ENCODE peak calls at places on chromosomes 12 and 14, in eight cellular contexts. P is GM23248, K is H9, T is Karpas-422, I is fibroblast of lung, E is SJSA1, C is lung, D is HL-60. B is an unnamed sample.

GRCh38 chr14:96683575-96684289 is 113.5 kb upstream of the VRK1 start:
- DNase-seq in P (peak), K (no peak), T (no peak), I (no peak), E (no peak), C (no peak), D (no peak), B (no peak)

GRCh38 chr12:107584523-107584922 is 101.1 kb upstream of the PWP1 start:
- DNase-seq in P (no peak), K (no peak), T (no peak), I (no peak), E (no peak), C (no peak), D (no peak), B (no peak)

GRCh38 chr14:72646861-72647528 is 246.9 kb downstream of the DPF3 start:
- DNase-seq in P (peak), K (no peak), T (no peak), I (peak), E (no peak), C (no peak), D (no peak), B (no peak)

GRCh38 chr12:14893471-14894250 is 8.0 kb upstream of the MGP start:
- DNase-seq in P (no peak), K (no peak), T (no peak), I (peak), E (no peak), C (no peak), D (no peak), B (no peak)

GRCh38 chr12:124738636-124739467 is 124.8 kb downstream of the SCARB1 start:
- DNase-seq in P (no peak), K (no peak), T (no peak), I (peak), E (peak), C (no peak), D (no peak), B (no peak)

GRCh38 chr12:116454950-116455447 is 104.2 kb upstream of the MAP1LC3B2 start:
- DNase-seq in P (peak), K (no peak), T (peak), I (peak), E (peak), C (no peak), D (no peak), B (no peak)

GRCh38 chr12:121603581-121603980 is 22.7 kb upstream of the ORAI1 start:
- DNase-seq in P (no peak), K (no peak), T (no peak), I (no peak), E (no peak), C (no peak), D (no peak), B (no peak)

GRCh38 chr12:3224530-3224903 is 147.3 kb downstream of the TSPAN9 start:
- DNase-seq in P (no peak), K (no peak), T (no peak), I (no peak), E (no peak), C (no peak), D (no peak), B (no peak)

GRCh38 chr12:59383426-59383822 is 212.4 kb upstream of the SLC16A7 start:
- DNase-seq in P (peak), K (no peak), T (no peak), I (peak), E (no peak), C (no peak), D (no peak), B (no peak)

GRCh38 chr12:47824629-47825028 is 4.9 kb upstream of the HDAC7 start:
- DNase-seq in P (no peak), K (no peak), T (no peak), I (no peak), E (no peak), C (no peak), D (no peak), B (no peak)

GRCh38 chr12:31872831-31873604 is 86.2 kb upstream of the RESF1 start:
- DNase-seq in P (no peak), K (no peak), T (no peak), I (no peak), E (no peak), C (no peak), D (no peak), B (no peak)

GRCh38 chr12:42281281-42281680 is 43.2 kb upstream of the YAF2 start:
- DNase-seq in P (no peak), K (no peak), T (no peak), I (no peak), E (no peak), C (no peak), D (no peak), B (no peak)

GRCh38 chr12:91920276-91920675 is 225.4 kb downstream of the BTG1 start:
- DNase-seq in P (peak), K (no peak), T (no peak), I (peak), E (no peak), C (no peak), D (no peak), B (no peak)

GRCh38 chr12:16545836-16546235 is 60.1 kb downstream of the LMO3 start:
- DNase-seq in P (no peak), K (no peak), T (no peak), I (no peak), E (no peak), C (no peak), D (no peak), B (no peak)

GRCh38 chr12:124094733-124095132 is 121.7 kb downstream of the ZNF664 start:
- DNase-seq in P (no peak), K (no peak), T (no peak), I (no peak), E (no peak), C (no peak), D (no peak), B (no peak)

GRCh38 chr12:130752692-130753230 is 36.7 kb upstream of the RIMBP2 start:
- DNase-seq in P (no peak), K (peak), T (no peak), I (no peak), E (no peak), C (no peak), D (no peak), B (no peak)

GRCh38 chr14:20327005-20327869 is 5.8 kb downstream of the CCNB1IP1 start:
- DNase-seq in P (peak), K (no peak), T (peak), I (peak), E (peak), C (no peak), D (no peak), B (peak)

GRCh38 chr14:51093371-51094281 is 1.3 kb downstream of the TRIM9 start:
- DNase-seq in P (no peak), K (peak), T (peak), I (peak), E (no peak), C (no peak), D (no peak), B (peak)

GRCh38 chr14:51095854-51096823 is 1.2 kb upstream of the TRIM9 start:
- DNase-seq in P (peak), K (peak), T (peak), I (peak), E (no peak), C (no peak), D (no peak), B (peak)

GRCh38 chr14:51094901-51095853 is at the start of gene TRIM9:
- DNase-seq in P (peak), K (peak), T (peak), I (peak), E (peak), C (peak), D (peak), B (peak)

GRCh38 chr14:51092965-51093364 is 1.9 kb downstream of the TRIM9 start:
- DNase-seq in P (no peak), K (no peak), T (no peak), I (no peak), E (no peak), C (no peak), D (no peak), B (no peak)

DNA sequence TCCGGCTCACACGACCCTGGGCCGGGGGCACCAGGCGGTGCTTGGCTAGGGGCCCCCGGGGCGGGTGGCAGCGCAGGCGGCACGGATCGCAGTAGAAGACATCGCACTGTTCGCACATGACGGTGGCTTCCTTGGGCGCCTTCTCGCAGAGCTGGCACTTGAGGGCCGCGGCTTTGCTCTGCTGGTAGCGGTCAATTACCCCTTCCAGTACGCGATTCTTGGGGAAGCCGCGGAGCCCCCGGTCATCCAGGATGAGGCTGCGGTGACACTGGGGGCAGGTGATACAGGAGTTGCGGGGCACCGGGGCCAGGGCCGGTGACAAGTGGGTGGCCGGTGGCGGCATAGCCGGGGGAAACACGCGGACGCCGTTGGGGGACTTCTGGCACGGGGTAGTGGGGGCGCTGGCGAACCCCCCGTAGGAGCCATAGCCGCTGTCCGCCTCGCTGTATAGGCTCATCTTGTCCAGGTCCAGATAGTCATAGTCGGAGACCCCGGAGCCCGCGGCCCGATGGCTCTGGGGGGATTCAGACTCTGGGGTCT is 553 bp downstream of the TRIM9 start:
- DNase-seq in P (peak), K (peak), T (no peak), I (peak), E (no peak), C (no peak), D (no peak), B (no peak)
- H3K27ac ChIP-seq in P (no peak), K (no peak), T (no peak), I (no peak), E (no peak), C (no peak), D (no peak), B (peak)

GRCh38 chr14:23481992-23482813 is 12.7 kb downstream of the NGDN start:
- DNase-seq in P (no peak), K (no peak), T (peak), I (no peak), E (no peak), C (no peak), D (no peak), B (no peak)
- H3K27ac ChIP-seq in P (no peak), K (peak), T (no peak), I (no peak), E (no peak), C (no peak), D (no peak), B (no peak)

GRCh38 chr12:103169-103981 is 36.8 kb downstream of the IQSEC3 start:
- DNase-seq in P (peak), K (peak), T (peak), I (no peak), E (no peak), C (no peak), D (no peak), B (no peak)

GRCh38 chr12:101969-102878 is 35.7 kb downstream of the IQSEC3 start:
- DNase-seq in P (peak), K (peak), T (no peak), I (no peak), E (no peak), C (no peak), D (no peak), B (no peak)

GRCh38 chr12:104573-105081 is 38.1 kb downstream of the IQSEC3 start:
- DNase-seq in P (peak), K (peak), T (no peak), I (no peak), E (no peak), C (no peak), D (no peak), B (no peak)

GRCh38 chr12:105696-106095 is 39.1 kb downstream of the IQSEC3 start:
- DNase-seq in P (no peak), K (no peak), T (no peak), I (no peak), E (no peak), C (no peak), D (no peak), B (no peak)

GRCh38 chr12:102879-103168 is 36.3 kb downstream of the IQSEC3 start:
- DNase-seq in P (no peak), K (no peak), T (no peak), I (no peak), E (no peak), C (no peak), D (no peak), B (no peak)
- H3K27ac ChIP-seq in P (no peak), K (no peak), T (no peak), I (no peak), E (no peak), C (no peak), D (no peak), B (no peak)

GRCh38 chr12:23756416-23756815 is 193.1 kb downstream of the SOX5 start:
- DNase-seq in P (no peak), K (no peak), T (no peak), I (no peak), E (no peak), C (no peak), D (no peak), B (no peak)
- H3K27ac ChIP-seq in P (no peak), K (no peak), T (no peak), I (no peak), E (no peak), C (no peak), D (no peak), B (no peak)

GRCh38 chr12:4871514-4871913 is 38.2 kb upstream of the KCNA1 start:
- DNase-seq in P (no peak), K (no peak), T (no peak), I (no peak), E (no peak), C (no peak), D (no peak), B (no peak)

GRCh38 chr12:4870423-4870822 is 39.3 kb upstream of the KCNA1 start:
- DNase-seq in P (no peak), K (no peak), T (no peak), I (no peak), E (no peak), C (no peak), D (no peak), B (no peak)

GRCh38 chr12:4874671-4875070 is 35.0 kb upstream of the KCNA1 start:
- DNase-seq in P (no peak), K (no peak), T (no peak), I (no peak), E (no peak), C (no peak), D (no peak), B (no peak)

DNA sequence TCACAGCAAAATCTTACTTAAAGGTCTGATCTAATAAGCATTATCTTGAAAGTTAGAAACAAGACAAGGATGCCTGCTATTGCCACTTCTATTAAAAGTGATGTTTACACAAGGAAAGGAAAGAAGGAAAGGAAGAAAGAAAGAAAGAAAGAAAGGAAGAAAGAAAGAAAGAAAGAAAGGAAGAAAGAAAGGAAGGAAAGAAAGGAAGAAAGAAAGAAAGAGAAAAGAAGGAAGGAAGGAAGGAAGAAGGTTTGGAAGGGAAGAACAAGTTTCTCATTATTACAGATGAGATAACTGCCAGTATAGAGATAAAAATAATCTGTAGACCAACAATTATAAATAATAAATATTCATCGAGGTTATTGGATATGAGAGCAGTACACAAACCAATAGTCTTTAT is 35.8 kb upstream of the KCNA1 start:
- DNase-seq in P (no peak), K (no peak), T (no peak), I (no peak), E (no peak), C (no peak), D (no peak), B (no peak)
- H3K27ac ChIP-seq in P (no peak), K (no peak), T (no peak), I (no peak), E (no peak), C (no peak), D (no peak), B (no peak)

DNA sequence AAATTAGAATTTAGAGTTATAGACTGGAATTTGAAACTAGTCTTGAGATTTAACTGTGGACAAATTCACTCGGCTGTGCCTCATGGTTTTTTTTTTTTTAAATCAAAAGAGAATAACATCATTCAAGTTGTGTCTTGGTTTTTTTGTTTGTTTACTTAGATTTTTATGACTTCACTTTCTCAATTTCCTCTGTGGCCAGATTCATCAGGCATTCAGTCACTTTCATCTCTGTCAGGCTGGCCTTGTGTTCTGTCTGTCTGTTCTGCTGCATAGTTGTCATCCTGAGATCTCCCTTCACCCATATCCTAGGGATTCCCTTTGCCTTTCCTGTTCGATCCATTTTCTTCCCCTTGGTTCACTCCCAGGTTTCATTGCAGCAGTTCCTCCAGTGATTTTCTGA is 10.0 kb downstream of the MARK3 start:
- DNase-seq in P (peak), K (no peak), T (no peak), I (no peak), E (no peak), C (no peak), D (no peak), B (no peak)
- H3K27ac ChIP-seq in P (peak), K (no peak), T (no peak), I (no peak), E (no peak), C (peak), D (no peak), B (no peak)

GRCh38 chr12:78531831-78532230 is 332.7 kb upstream of the SYT1 start:
- DNase-seq in P (no peak), K (no peak), T (no peak), I (no peak), E (no peak), C (no peak), D (no peak), B (no peak)

GRCh38 chr12:78530065-78530765 is 334.4 kb upstream of the SYT1 start:
- DNase-seq in P (peak), K (peak), T (no peak), I (peak), E (no peak), C (no peak), D (no peak), B (no peak)

DNA sequence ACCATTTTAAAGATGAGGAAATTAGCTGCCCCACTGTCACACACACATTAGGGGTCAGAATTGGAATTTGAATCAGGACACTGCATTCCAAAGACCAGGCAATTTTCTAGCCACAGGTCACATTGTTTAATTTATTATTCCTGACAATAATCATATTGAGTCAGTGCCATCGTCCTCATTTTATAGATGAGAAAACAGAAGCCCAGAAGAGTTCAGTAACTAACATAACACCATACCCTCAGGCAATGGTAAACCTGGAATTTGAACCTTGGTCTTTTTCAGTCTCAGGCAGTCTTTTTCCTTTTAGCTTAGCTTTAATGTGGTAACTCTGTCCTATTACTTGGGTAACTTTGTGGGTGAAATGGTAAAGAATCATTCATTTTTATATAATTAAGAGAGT is 330.3 kb upstream of the SYT1 start:
- DNase-seq in P (no peak), K (no peak), T (no peak), I (no peak), E (no peak), C (no peak), D (no peak), B (no peak)
- H3K27ac ChIP-seq in P (no peak), K (no peak), T (no peak), I (no peak), E (no peak), C (no peak), D (no peak), B (no peak)

GRCh38 chr12:52633383-52633782 is 15.0 kb upstream of the KRT73 start:
- DNase-seq in P (no peak), K (peak), T (no peak), I (no peak), E (no peak), C (no peak), D (no peak), B (no peak)
- H3K27ac ChIP-seq in P (no peak), K (no peak), T (no peak), I (no peak), E (no peak), C (no peak), D (no peak), B (no peak)

GRCh38 chr12:110367209-110367864 is 36.2 kb downstream of the ANAPC7 start:
- DNase-seq in P (no peak), K (no peak), T (no peak), I (peak), E (peak), C (no peak), D (no peak), B (no peak)
- H3K27ac ChIP-seq in P (no peak), K (no peak), T (no peak), I (no peak), E (peak), C (no peak), D (no peak), B (no peak)

DNA sequence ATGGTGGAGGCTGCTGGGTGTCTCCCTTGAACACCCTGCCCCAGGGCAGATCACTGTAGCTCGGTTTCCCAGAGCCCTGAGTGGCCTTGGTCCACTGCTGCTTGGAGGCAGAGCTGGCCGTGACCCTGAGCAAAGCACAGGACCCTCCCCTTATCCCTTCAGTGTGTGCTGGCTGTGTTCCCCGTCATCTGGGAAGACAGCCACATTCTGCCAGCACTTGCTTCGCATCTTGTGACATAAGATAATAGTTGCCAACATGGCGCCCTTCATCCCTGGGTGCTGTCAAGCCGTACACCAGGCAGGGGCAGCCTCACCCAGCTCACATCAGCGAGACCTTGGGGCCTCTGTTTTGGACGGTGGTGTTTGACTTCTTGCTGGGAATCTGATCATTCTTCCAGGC is 12.1 kb upstream of the ALDH2 start:
- DNase-seq in P (no peak), K (no peak), T (no peak), I (no peak), E (no peak), C (no peak), D (no peak), B (peak)
- H3K27ac ChIP-seq in P (no peak), K (no peak), T (no peak), I (no peak), E (no peak), C (peak), D (no peak), B (no peak)